ENCODE peak calls at places on chromosomes 5 and 9, in seven cellular contexts. L, S, H, P, Y, D and I are unnamed samples.

GRCh38 chr5:65925094-65925600 is 1.2 kb upstream of the ERBIN start:
- DNase-seq in L (peak; percentile 90), S (peak; percentile 81), H (peak; percentile 69), P (peak; percentile 28), Y (peak; percentile 76), D (peak; percentile 87), I (peak; percentile 69)

GRCh38 chr5:119400248-119400647 is 44.4 kb downstream of the TNFAIP8 start:
- DNase-seq in L (no peak), S (no peak), H (no peak), P (peak; percentile 79), Y (no peak), D (no peak), I (no peak)

GRCh38 chr9:82597225-82598158 is 465.4 kb downstream of the RASEF start:
- DNase-seq in L (no peak), S (no peak), H (no peak), P (no peak), Y (no peak), D (no peak), I (no peak)

GRCh38 chr5:142492781-142493281 is 168.0 kb upstream of the SPRY4 start:
- DNase-seq in L (no peak), S (no peak), H (no peak), P (no peak), Y (no peak), D (no peak), I (no peak)

GRCh38 chr5:42656661-42657035 is 100.0 kb upstream of the CCDC152 start:
- DNase-seq in L (no peak), S (no peak), H (no peak), P (peak; percentile 58), Y (no peak), D (no peak), I (no peak)

GRCh38 chr9:8888592-8888991 is 1089.0 kb upstream of the DMAC1 start:
- DNase-seq in L (no peak), S (no peak), H (no peak), P (no peak), Y (no peak), D (no peak), I (no peak)

GRCh38 chr5:39760385-39761198 is 335.8 kb upstream of the DAB2 start:
- DNase-seq in L (no peak), S (peak; percentile 38), H (no peak), P (peak; percentile 55), Y (no peak), D (no peak), I (peak; percentile 66)

GRCh38 chr5:180304431-180305375 is 12.8 kb upstream of the MAPK9 start:
- DNase-seq in L (no peak), S (no peak), H (no peak), P (no peak), Y (no peak), D (no peak), I (no peak)

GRCh38 chr9:90966475-90967150 is 165.0 kb downstream of the SYK start:
- DNase-seq in L (no peak), S (no peak), H (no peak), P (peak; percentile 42), Y (no peak), D (no peak), I (no peak)

GRCh38 chr9:121281614-121282291 is 13.8 kb downstream of the GSN start:
- DNase-seq in L (peak; percentile 89), S (peak; percentile 92), H (no peak), P (peak; percentile 93), Y (peak; percentile 86), D (peak; percentile 94), I (peak; percentile 43)

GRCh38 chr5:59003641-59004040 is 420.8 kb downstream of the RAB3C start:
- DNase-seq in L (no peak), S (no peak), H (no peak), P (no peak), Y (no peak), D (no peak), I (no peak)

GRCh38 chr5:100623719-100624118 is 88.5 kb downstream of the FAM174A start:
- DNase-seq in L (no peak), S (no peak), H (no peak), P (peak; percentile 59), Y (no peak), D (no peak), I (no peak)

GRCh38 chr9:132498811-132499210 is 83.6 kb upstream of the BARHL1 start:
- DNase-seq in L (no peak), S (no peak), H (no peak), P (no peak), Y (no peak), D (no peak), I (no peak)

GRCh38 chr9:89969156-89969566 is 364.3 kb downstream of the GADD45G start:
- DNase-seq in L (no peak), S (no peak), H (no peak), P (no peak), Y (no peak), D (no peak), I (no peak)

GRCh38 chr9:17721954-17722353 is 143.1 kb downstream of the SH3GL2 start:
- DNase-seq in L (no peak), S (no peak), H (no peak), P (no peak), Y (no peak), D (no peak), I (no peak)

GRCh38 chr9:90942555-90942954 is 140.9 kb downstream of the SYK start:
- DNase-seq in L (no peak), S (no peak), H (no peak), P (no peak), Y (no peak), D (no peak), I (no peak)

GRCh38 chr5:157821822-157822622 is 36.9 kb downstream of the CLINT1 start:
- DNase-seq in L (no peak), S (no peak), H (no peak), P (no peak), Y (no peak), D (no peak), I (no peak)

GRCh38 chr9:87889882-87890252 is 7.2 kb downstream of the SPATA31E1 start:
- DNase-seq in L (no peak), S (no peak), H (no peak), P (no peak), Y (no peak), D (no peak), I (no peak)

GRCh38 chr9:107175039-107175438 is 108.0 kb upstream of the RAD23B start:
- DNase-seq in L (no peak), S (peak; percentile 63), H (no peak), P (no peak), Y (no peak), D (no peak), I (no peak)

GRCh38 chr9:69601698-69602097 is 70.5 kb downstream of the APBA1 start:
- DNase-seq in L (no peak), S (no peak), H (no peak), P (no peak), Y (no peak), D (no peak), I (no peak)

GRCh38 chr9:69604568-69605219 is 67.5 kb downstream of the APBA1 start:
- DNase-seq in L (no peak), S (no peak), H (no peak), P (no peak), Y (no peak), D (no peak), I (no peak)

GRCh38 chr9:69602768-69603167 is 69.4 kb downstream of the APBA1 start:
- DNase-seq in L (no peak), S (no peak), H (no peak), P (no peak), Y (no peak), D (no peak), I (no peak)

GRCh38 chr9:69605406-69605805 is 66.8 kb downstream of the APBA1 start:
- DNase-seq in L (no peak), S (no peak), H (no peak), P (no peak), Y (no peak), D (no peak), I (no peak)

DNA sequence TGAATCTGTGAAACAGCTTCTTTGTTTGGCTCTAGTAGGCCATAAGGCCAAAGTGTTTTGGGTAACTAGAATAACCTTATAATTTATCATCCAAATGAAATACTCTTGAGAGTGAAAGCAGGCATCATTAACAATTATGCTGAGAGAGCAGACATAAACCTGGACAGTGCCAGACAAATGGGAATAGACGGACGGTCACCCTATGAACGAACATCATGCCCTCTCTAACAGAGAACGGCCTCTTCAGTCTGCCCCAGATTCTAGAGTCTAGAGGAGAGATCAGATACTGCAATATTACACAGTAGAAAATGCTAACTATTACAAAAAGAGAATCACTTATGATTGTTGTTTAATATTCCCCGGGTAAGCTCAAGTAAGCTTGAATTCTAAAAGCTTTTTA is 68.5 kb downstream of the APBA1 start:
- DNase-seq in L (no peak), S (no peak), H (no peak), P (no peak), Y (no peak), D (no peak), I (no peak)
- H3K4me3 ChIP-seq in L (no peak overlapping the region), S (no peak overlapping the region), H (no peak overlapping the region), P (no peak overlapping the region), Y (no peak overlapping the region), D (no peak overlapping the region), I (no peak overlapping the region)

GRCh38 chr5:134566181-134566740 is 40.8 kb downstream of the JADE2 start:
- DNase-seq in L (no peak), S (no peak), H (no peak), P (no peak), Y (no peak), D (no peak), I (no peak)

GRCh38 chr5:134561871-134562296 is 36.4 kb downstream of the JADE2 start:
- DNase-seq in L (no peak), S (peak; percentile 68), H (no peak), P (peak; percentile 33), Y (peak; percentile 94), D (no peak), I (peak; percentile 74)

GRCh38 chr5:134566741-134567221 is 41.3 kb downstream of the JADE2 start:
- DNase-seq in L (no peak), S (no peak), H (no peak), P (no peak), Y (no peak), D (no peak), I (no peak)

GRCh38 chr5:134563962-134564361 is 38.5 kb downstream of the JADE2 start:
- DNase-seq in L (no peak), S (no peak), H (no peak), P (no peak), Y (no peak), D (no peak), I (no peak)

GRCh38 chr5:134564396-134564795 is 38.9 kb downstream of the JADE2 start:
- DNase-seq in L (no peak), S (no peak), H (no peak), P (no peak), Y (no peak), D (no peak), I (no peak)
- H3K36me3 ChIP-seq in L (peaks cover 99% of the 10 kb centered on the region), S (peaks cover 10% of the 10 kb centered on the region), H (peaks cover 96% of the 10 kb centered on the region), P (peaks cover 19% of the 10 kb centered on the region), Y (no peaks in the 10 kb centered on the region), D (peaks cover 68% of the 10 kb centered on the region), I (peaks cover 94% of the 10 kb centered on the region)

DNA sequence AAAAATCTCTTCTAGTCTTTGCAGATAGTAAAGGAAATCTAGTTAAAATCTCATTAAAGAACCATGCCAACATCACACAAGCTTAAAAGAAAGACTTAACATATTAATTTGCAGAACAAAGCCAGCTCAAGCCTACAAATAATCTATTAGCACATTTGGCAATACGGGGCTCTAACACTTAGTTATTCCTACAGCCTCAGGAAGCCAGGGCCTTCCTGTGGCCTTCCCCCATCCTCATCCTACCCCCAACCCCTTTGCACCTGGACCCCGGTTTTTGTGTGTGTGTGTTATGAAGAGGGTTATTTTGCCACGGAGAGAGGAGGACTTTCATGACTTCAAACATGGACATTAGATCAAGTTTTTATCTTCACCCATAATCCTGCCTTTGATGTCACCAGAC is 64.6 kb downstream of the FOXB2 start:
- DNase-seq in L (no peak), S (no peak), H (no peak), P (no peak), Y (no peak), D (no peak), I (no peak)
- H3K27me3 ChIP-seq in L (no peaks in the 10 kb centered on the region), S (peaks cover 9% of the 10 kb centered on the region), H (no peaks in the 10 kb centered on the region), P (peaks cover 16% of the 10 kb centered on the region), Y (no peaks in the 10 kb centered on the region), D (no peaks in the 10 kb centered on the region), I (no peaks in the 10 kb centered on the region)

GRCh38 chr5:36690041-36690941 is 83.9 kb downstream of the SLC1A3 start:
- DNase-seq in L (peak; percentile 90), S (peak; percentile 84), H (peak; percentile 14), P (peak; percentile 92), Y (peak; percentile 79), D (peak; percentile 91), I (peak; percentile 86)
- H3K4me3 ChIP-seq in L (peak overlapping the region; percentile 61), S (peak overlapping the region; percentile 55), H (peak overlapping the region; percentile 53), P (peak overlapping the region; percentile 84), Y (peak overlapping the region; percentile 61), D (peak overlapping the region; percentile 44), I (peak overlapping the region; percentile 47)